ENCODE peak calls at places on chromosomes 5 and 9, in four cellular contexts. B, D, J and F are unnamed samples.

GRCh38 chr5:100430268-100430900 is 104.8 kb upstream of the FAM174A start:
- DNase-seq in J (no peak), B (peak; percentile 16), D (peak; percentile 67), F (no peak)

GRCh38 chr5:172791726-172792445 is 20.9 kb upstream of the DUSP1 start:
- DNase-seq in B (no peak), D (peak; percentile 46), J (no peak), F (no peak)

GRCh38 chr9:5712651-5713360 is 83.9 kb downstream of the RIC1 start:
- DNase-seq in B (no peak), D (no peak), J (no peak), F (no peak)

GRCh38 chr5:125874717-125875116 is 548.5 kb upstream of the GRAMD2B start:
- DNase-seq in J (no peak), D (no peak), B (no peak), F (no peak)

GRCh38 chr5:57215629-57216195 is 41.9 kb downstream of the GPBP1 start:
- DNase-seq in D (peak; percentile 66), J (no peak), B (no peak), F (no peak)

GRCh38 chr5:8756498-8757084 is 789.3 kb downstream of the SEMA5A start:
- DNase-seq in D (peak; percentile 60), B (peak; percentile 8), J (peak; percentile 43), F (no peak)

GRCh38 chr5:79236970-79237734 is 1.2 kb downstream of the JMY start:
- DNase-seq in D (peak; percentile 73), J (peak; percentile 56), B (peak; percentile 44), F (no peak)

GRCh38 chr9:97906236-97906831 is 16.0 kb downstream of the TRMO start:
- DNase-seq in D (peak; percentile 69), J (no peak), B (no peak), F (no peak)

GRCh38 chr5:116529615-116530014 is 45.0 kb downstream of the SEMA6A start:
- DNase-seq in D (no peak), B (peak; percentile 29), J (no peak), F (no peak)

GRCh38 chr9:136551401-136552116 is 5.7 kb upstream of the NOTCH1 start:
- DNase-seq in J (peak; percentile 64), B (peak; percentile 79), D (peak; percentile 89), F (peak; percentile 55)

GRCh38 chr9:20205821-20206220 is 416.5 kb downstream of the MLLT3 start:
- DNase-seq in B (no peak), J (no peak), D (peak; percentile 64), F (no peak)

GRCh38 chr9:121835581-121836381 is 184.3 kb downstream of the DAB2IP start:
- DNase-seq in J (no peak), D (no peak), B (no peak), F (no peak)

GRCh38 chr9:94065535-94065961 is 18.7 kb upstream of the PTPDC1 start:
- DNase-seq in J (peak; percentile 48), D (peak; percentile 85), B (peak; percentile 80), F (peak; percentile 3)

GRCh38 chr5:124697912-124698690 is 48.3 kb downstream of the ZNF608 start:
- DNase-seq in B (no peak), J (no peak), D (peak; percentile 37), F (no peak)

DNA sequence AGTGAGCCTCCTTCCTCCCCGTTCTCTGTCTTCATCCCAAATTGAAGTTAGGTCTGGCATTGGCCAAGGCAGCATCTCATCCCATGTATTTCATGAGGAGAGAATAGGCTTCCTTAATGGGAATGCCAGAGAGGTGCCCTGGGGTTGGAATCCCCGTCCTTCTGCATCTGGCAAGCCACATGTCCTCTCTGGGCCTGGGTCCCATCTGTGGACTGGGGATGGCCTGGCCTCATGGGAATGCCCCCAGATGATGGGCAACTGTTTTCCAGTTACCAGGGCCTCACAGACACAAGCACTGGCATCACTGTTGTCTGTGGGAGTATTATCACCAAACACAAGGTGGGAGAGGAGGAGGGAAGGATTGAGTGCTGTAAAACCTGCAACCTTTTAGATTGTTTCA is 153.9 kb downstream of the FSTL4 start:
- DNase-seq in B (no peak), J (no peak), D (no peak), F (no peak)
- H3K27ac ChIP-seq in B (no peak overlapping the region), J (peak overlapping the region; percentile 83), D (no peak overlapping the region), F (no peak overlapping the region)

DNA sequence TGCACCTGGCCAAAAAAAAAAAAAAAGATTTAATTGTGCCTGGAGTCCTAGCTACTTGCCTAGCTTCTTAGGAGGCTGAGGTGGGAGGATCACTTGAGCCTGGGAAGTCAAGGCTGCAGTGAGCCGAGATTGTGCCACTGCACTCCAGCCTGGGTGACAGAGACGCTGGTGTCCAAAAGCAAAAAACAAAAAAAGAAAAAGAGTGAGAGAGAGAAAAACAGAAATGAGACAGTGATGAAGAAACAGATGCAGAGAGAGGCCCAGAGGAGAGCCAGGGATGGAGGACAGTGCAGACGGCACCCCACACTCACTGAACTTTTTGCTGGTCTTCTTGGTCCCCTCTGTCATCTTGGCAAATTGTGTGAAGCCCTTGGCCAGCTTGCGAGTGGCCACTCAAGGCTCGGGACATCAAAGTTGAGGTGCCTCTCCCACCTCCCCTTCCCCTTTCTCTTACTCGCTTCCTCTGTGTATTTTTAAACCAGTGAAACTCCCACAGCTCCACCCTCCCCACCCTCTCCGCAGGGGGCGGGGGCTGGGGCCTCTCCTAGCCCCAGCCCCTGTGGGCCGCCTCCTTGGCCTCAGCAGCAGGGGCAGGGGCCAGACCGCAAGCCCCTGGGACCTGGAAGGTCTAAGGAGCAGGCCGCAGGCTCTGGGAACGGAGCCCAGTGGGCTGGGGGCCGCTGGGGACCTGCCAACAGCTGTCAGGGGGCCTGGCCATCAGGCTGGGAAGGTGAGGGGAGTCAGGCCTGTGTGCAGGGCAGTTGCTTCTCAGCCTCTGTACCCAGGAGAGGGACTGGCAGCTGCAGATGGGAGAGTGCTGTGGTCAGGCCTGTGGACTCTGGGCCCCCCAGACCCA is at the start of gene SH2D3C:
- DNase-seq in J (no peak), B (peak; percentile 66), D (no peak), F (no peak)
- H3K27ac ChIP-seq in J (no peak within 1 kb of the TSS), B (peak within 1 kb of the TSS; percentile 71), D (no peak within 1 kb of the TSS), F (no peak within 1 kb of the TSS)

DNA sequence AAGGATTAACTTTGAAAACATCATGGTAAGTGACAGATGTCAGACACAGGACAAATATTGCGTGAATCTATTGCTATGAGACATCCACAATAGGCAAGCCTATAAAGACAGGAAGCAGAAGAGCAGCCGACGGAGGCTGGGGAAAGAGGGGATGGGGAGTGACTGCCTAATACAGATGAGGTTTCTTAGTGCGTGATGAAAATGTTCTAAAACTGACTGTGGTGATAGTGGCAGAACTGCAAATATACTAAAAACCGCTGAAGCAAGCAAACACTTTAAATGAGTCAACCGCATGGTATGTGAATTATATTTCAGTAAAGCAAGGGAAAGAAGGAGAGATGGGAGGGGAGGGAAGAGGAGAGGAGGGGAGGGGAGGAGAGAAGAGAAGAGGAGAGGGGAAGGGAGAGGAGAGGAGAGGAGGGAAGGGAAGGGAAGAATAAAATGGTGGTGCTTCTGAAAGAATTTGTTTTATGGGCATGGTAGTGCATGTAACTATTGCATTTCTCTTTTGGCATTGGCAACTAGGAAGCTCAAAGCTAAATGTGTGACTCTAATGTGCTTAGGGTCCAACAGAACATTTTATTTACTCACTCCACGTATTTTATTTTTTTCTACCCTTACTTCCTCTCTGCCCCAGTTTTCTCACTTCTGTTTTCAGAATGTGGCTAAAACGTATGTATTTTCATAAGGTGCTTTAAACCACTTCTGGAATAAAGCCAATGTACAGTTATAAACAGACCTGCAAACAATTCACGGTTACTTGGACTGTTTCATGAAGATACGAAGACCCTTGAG is 21.3 kb downstream of the AKNA start:
- DNase-seq in B (peak; percentile 47), D (peak; percentile 84), J (peak; percentile 68), F (no peak)
- H3K27ac ChIP-seq in B (peak overlapping the region; percentile 77), D (peak overlapping the region; percentile 77), J (peak overlapping the region; percentile 12), F (no peak overlapping the region)

DNA sequence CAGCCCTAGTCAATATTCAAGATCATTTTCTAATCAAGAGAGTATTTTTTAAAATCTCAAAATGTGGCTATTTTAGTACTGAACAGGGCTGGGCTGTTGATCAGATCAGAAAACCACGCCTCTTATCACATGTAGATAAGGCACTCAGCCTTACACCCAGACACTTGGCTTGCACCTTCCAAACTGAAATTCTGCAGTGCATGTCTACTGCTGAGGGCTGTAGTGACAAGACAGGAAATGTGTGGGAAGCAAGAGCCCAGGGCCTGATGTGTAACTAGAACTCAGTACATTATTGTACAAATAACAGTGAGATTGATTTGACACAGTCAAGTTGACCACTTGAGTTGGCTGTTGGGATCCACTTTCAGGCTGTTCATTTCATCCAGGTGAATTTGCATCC is 48.6 kb downstream of the UBE2QL1 start:
- DNase-seq in B (no peak), J (no peak), D (no peak), F (no peak)
- H3K27ac ChIP-seq in B (no peak overlapping the region), J (no peak overlapping the region), D (no peak overlapping the region), F (no peak overlapping the region)